ENCODE peak calls at places on chromosomes 3 and 15, in five cellular contexts. X, Y, S, B and P are unnamed samples.

GRCh38 chr3:195114786-195115597 is 156.0 kb downstream of the XXYLT1 start:
- DNase-seq in Y (no peak), X (no peak), B (no peak), S (no peak), P (no peak)

GRCh38 chr15:61871926-61872522 is 188.2 kb downstream of the VPS13C start:
- DNase-seq in Y (no peak), B (peak), S (peak), X (no peak), P (peak)

GRCh38 chr3:81920805-81921204 is 159.4 kb upstream of the GBE1 start:
- DNase-seq in S (no peak), X (no peak), Y (no peak), B (no peak), P (no peak)

GRCh38 chr3:23720059-23720458 is 85.7 kb upstream of the UBE2E1 start:
- DNase-seq in B (no peak), S (no peak), X (no peak), Y (no peak), P (no peak)

GRCh38 chr15:52518972-52519371 is 9.7 kb downstream of the MYO5A start:
- DNase-seq in X (no peak), S (no peak), B (no peak), Y (no peak), P (no peak)

GRCh38 chr3:68876112-68876713 is 56.1 kb downstream of the TAFA4 start:
- DNase-seq in X (no peak), S (peak), Y (peak), B (peak), P (peak)

GRCh38 chr3:64143399-64144130 is 81.7 kb downstream of the PRICKLE2 start:
- DNase-seq in Y (no peak), X (no peak), S (no peak), B (no peak), P (no peak)

GRCh38 chr3:141894524-141895176 is 18.2 kb downstream of the ATP1B3 start:
- DNase-seq in B (no peak), Y (no peak), S (no peak), X (no peak), P (no peak)

GRCh38 chr3:103440539-103441113 is 1005.8 kb downstream of the ZPLD1 start:
- DNase-seq in B (no peak), S (peak), Y (no peak), X (no peak), P (no peak)

GRCh38 chr3:136819784-136820640 is 1.1 kb downstream of the SLC35G2 start:
- DNase-seq in Y (no peak), B (no peak), S (peak), X (peak), P (peak)